ENCODE peak calls at places on chromosomes 7 and 10, in four cellular contexts. One of them, this sample, is unnamed.
A peak's percentile ranks its signal among the peaks of the same experiment; 100 is the strongest.

GRCh38 chr10:129345763-129346162 is 121.3 kb upstream of the MGMT start:
- DNase-seq in OCI-LY7: no peak
- DNase-seq in fibroblast of lung: no peak
- DNase-seq in astrocyte: no peak
- DNase-seq in this sample: no peak

GRCh38 chr7:13278020-13278419 is 590.6 kb downstream of the ARL4A start:
- DNase-seq in fibroblast of lung: no peak
- DNase-seq in OCI-LY7: no peak
- DNase-seq in astrocyte: no peak
- DNase-seq in this sample: no peak

GRCh38 chr7:130087364-130087763 is 17.0 kb downstream of the KLHDC10 start:
- DNase-seq in fibroblast of lung: no peak
- DNase-seq in astrocyte: peak; percentile 82
- DNase-seq in OCI-LY7: no peak
- DNase-seq in this sample: no peak

GRCh38 chr10:11878776-11879175 is 55.6 kb downstream of the PROSER2 start:
- DNase-seq in OCI-LY7: no peak
- DNase-seq in astrocyte: no peak
- DNase-seq in fibroblast of lung: no peak
- DNase-seq in this sample: peak; percentile 77

GRCh38 chr7:132441935-132442334 is 134.3 kb downstream of the PLXNA4 start:
- DNase-seq in astrocyte: no peak
- DNase-seq in OCI-LY7: no peak
- DNase-seq in fibroblast of lung: no peak
- DNase-seq in this sample: no peak

GRCh38 chr10:101939273-101939635 is 95.7 kb upstream of the KCNIP2 start:
- DNase-seq in astrocyte: peak; percentile 91
- DNase-seq in OCI-LY7: peak; percentile 37
- DNase-seq in fibroblast of lung: peak; percentile 97
- DNase-seq in this sample: no peak

GRCh38 chr7:118863961-118864360 is 639.5 kb downstream of the ANKRD7 start:
- DNase-seq in OCI-LY7: no peak
- DNase-seq in astrocyte: no peak
- DNase-seq in fibroblast of lung: peak; percentile 20
- DNase-seq in this sample: no peak

GRCh38 chr7:130825819-130826218 is 91.8 kb upstream of the KLF14 start:
- DNase-seq in fibroblast of lung: no peak
- DNase-seq in astrocyte: no peak
- DNase-seq in OCI-LY7: no peak
- DNase-seq in this sample: no peak

GRCh38 chr10:30722956-30723355 is 93.4 kb upstream of the LYZL2 start:
- DNase-seq in fibroblast of lung: no peak
- DNase-seq in OCI-LY7: peak; percentile 60
- DNase-seq in astrocyte: no peak
- DNase-seq in this sample: no peak

GRCh38 chr10:104548090-104548489 is 93.0 kb upstream of the SORCS3 start:
- DNase-seq in fibroblast of lung: peak; percentile 12
- DNase-seq in astrocyte: peak; percentile 14
- DNase-seq in OCI-LY7: no peak
- DNase-seq in this sample: no peak

GRCh38 chr10:42850931-42851330 is 68.3 kb downstream of the BMS1 start:
- DNase-seq in OCI-LY7: no peak
- DNase-seq in astrocyte: no peak
- DNase-seq in fibroblast of lung: no peak
- DNase-seq in this sample: no peak

GRCh38 chr7:26329520-26330269 is 38.0 kb downstream of the SNX10 start:
- DNase-seq in astrocyte: no peak
- DNase-seq in OCI-LY7: peak; percentile 54
- DNase-seq in fibroblast of lung: no peak
- DNase-seq in this sample: no peak

GRCh38 chr7:54477083-54477482 is 65.1 kb upstream of the VSTM2A start:
- DNase-seq in OCI-LY7: peak; percentile 1
- DNase-seq in fibroblast of lung: no peak
- DNase-seq in astrocyte: no peak
- DNase-seq in this sample: no peak

GRCh38 chr7:41969713-41970112 is 266.8 kb upstream of the INHBA start:
- DNase-seq in OCI-LY7: no peak
- DNase-seq in astrocyte: no peak
- DNase-seq in fibroblast of lung: no peak
- DNase-seq in this sample: no peak

GRCh38 chr7:1114505-1114904 is 26.6 kb downstream of the GPER1 start:
- DNase-seq in fibroblast of lung: no peak
- DNase-seq in OCI-LY7: no peak
- DNase-seq in astrocyte: no peak
- DNase-seq in this sample: peak; percentile 18

GRCh38 chr7:117962598-117962997 is 89.4 kb upstream of the CTTNBP2 start:
- DNase-seq in OCI-LY7: no peak
- DNase-seq in fibroblast of lung: no peak
- DNase-seq in astrocyte: no peak
- DNase-seq in this sample: no peak

GRCh38 chr7:151254851-151255250 is 6.4 kb upstream of the SMARCD3 start:
- DNase-seq in fibroblast of lung: no peak
- DNase-seq in OCI-LY7: no peak
- DNase-seq in astrocyte: no peak
- DNase-seq in this sample: no peak

GRCh38 chr7:13104128-13104527 is 416.7 kb downstream of the ARL4A start:
- DNase-seq in OCI-LY7: no peak
- DNase-seq in astrocyte: no peak
- DNase-seq in fibroblast of lung: no peak
- DNase-seq in this sample: no peak

GRCh38 chr10:59126277-59126676 is 50.2 kb upstream of the PHYHIPL start:
- DNase-seq in astrocyte: no peak
- DNase-seq in fibroblast of lung: no peak
- DNase-seq in OCI-LY7: no peak
- DNase-seq in this sample: no peak

GRCh38 chr7:104272767-104273384 is 55.5 kb upstream of the LHFPL3 start:
- DNase-seq in fibroblast of lung: peak; percentile 50
- DNase-seq in astrocyte: peak; percentile 12
- DNase-seq in OCI-LY7: peak; percentile 15
- DNase-seq in this sample: no peak

GRCh38 chr7:37853468-37853867 is 5.1 kb downstream of the NME8 start:
- DNase-seq in fibroblast of lung: no peak
- DNase-seq in OCI-LY7: peak; percentile 13
- DNase-seq in astrocyte: no peak
- DNase-seq in this sample: no peak

GRCh38 chr10:122087436-122087835 is 98.5 kb downstream of the TACC2 start:
- DNase-seq in OCI-LY7: no peak
- DNase-seq in fibroblast of lung: no peak
- DNase-seq in astrocyte: no peak
- DNase-seq in this sample: peak; percentile 53

GRCh38 chr7:40077849-40078248 is 56.6 kb downstream of the MPLKIP start:
- DNase-seq in OCI-LY7: no peak
- DNase-seq in astrocyte: no peak
- DNase-seq in fibroblast of lung: peak; percentile 70
- DNase-seq in this sample: no peak

GRCh38 chr10:5466451-5466996 is 32.8 kb downstream of the CALML5 start:
- DNase-seq in fibroblast of lung: peak; percentile 90
- DNase-seq in OCI-LY7: no peak
- DNase-seq in astrocyte: peak; percentile 84
- DNase-seq in this sample: peak; percentile 73

GRCh38 chr10:5464521-5464920 is 34.8 kb downstream of the CALML5 start:
- DNase-seq in OCI-LY7: no peak
- DNase-seq in astrocyte: no peak
- DNase-seq in fibroblast of lung: no peak
- DNase-seq in this sample: no peak

GRCh38 chr10:5467634-5468255 is 31.6 kb downstream of the CALML5 start:
- DNase-seq in astrocyte: no peak
- DNase-seq in OCI-LY7: no peak
- DNase-seq in fibroblast of lung: no peak
- DNase-seq in this sample: peak; percentile 58

GRCh38 chr10:5468262-5469106 is 30.9 kb downstream of the CALML5 start:
- DNase-seq in OCI-LY7: no peak
- DNase-seq in fibroblast of lung: no peak
- DNase-seq in astrocyte: no peak
- DNase-seq in this sample: peak; percentile 35

GRCh38 chr10:5465976-5466450 is 33.4 kb downstream of the CALML5 start:
- DNase-seq in astrocyte: no peak
- DNase-seq in OCI-LY7: no peak
- DNase-seq in fibroblast of lung: no peak
- DNase-seq in this sample: no peak
- H3K27ac ChIP-seq in astrocyte: no peak overlapping the region
- H3K27ac ChIP-seq in OCI-LY7: no peak overlapping the region
- H3K27ac ChIP-seq in fibroblast of lung: no peak overlapping the region
- H3K27ac ChIP-seq in this sample: no peak overlapping the region

DNA sequence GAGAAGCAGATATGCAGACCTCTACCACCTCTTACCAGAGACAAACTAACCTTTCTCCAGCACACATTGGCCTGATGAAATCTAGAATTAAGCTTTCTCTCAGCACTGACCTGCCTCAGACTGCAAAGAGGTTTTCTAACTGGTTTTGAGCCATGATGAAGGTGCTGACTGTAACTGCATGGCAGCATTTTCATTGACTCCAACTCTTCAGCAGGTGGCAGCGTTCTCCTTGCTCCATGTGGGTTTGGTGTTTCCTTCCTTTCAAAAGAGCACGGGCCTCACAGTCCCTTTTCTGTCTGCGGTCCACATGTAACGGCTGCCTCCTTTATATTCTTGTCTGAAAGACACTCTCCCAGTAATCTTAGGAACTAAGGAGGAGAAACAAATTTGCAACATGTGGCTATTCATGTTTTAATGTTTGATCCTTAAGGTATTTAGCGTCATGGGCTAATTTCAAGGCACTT is 12.6 kb downstream of the KLLN start:
- DNase-seq in OCI-LY7: peak; percentile 81
- DNase-seq in astrocyte: peak; percentile 52
- DNase-seq in fibroblast of lung: peak; percentile 76
- DNase-seq in this sample: peak; percentile 44
- H2AFZ ChIP-seq in OCI-LY7: peak overlapping the region; percentile 73
- H2AFZ ChIP-seq in astrocyte: peak overlapping the region; percentile 41
- H2AFZ ChIP-seq in fibroblast of lung: peak overlapping the region; percentile 50
- H2AFZ ChIP-seq in this sample: peak overlapping the region; percentile 69

DNA sequence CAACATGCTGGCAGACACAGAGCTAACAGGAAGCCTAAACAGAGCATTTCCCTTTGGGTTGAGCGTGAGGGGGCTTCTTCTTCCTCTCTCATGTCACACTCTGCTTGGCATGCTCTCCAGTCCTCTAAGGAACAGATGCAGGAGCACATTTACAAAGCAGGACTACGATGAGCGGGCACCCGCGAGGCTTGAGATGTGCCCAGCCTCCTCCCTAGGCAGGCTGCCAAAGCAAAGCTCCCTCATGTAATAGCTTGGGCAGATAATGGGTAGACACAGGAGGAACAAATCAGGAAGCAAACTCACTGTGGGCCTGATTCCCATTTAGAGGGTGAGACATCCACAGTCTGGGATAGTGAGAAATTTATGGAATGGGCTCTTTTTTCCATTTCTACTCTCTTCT is 519.1 kb downstream of the NRG3 start:
- DNase-seq in OCI-LY7: no peak
- DNase-seq in astrocyte: no peak
- DNase-seq in fibroblast of lung: no peak
- DNase-seq in this sample: no peak
- H3K27ac ChIP-seq in OCI-LY7: no peak overlapping the region
- H3K27ac ChIP-seq in astrocyte: no peak overlapping the region
- H3K27ac ChIP-seq in fibroblast of lung: no peak overlapping the region
- H3K27ac ChIP-seq in this sample: no peak overlapping the region

GRCh38 chr7:114414151-114415053 is at the start of gene FOXP2:
- DNase-seq in fibroblast of lung: peak; percentile 81
- DNase-seq in astrocyte: peak; percentile 46
- DNase-seq in OCI-LY7: no peak
- DNase-seq in this sample: no peak
- H2AFZ ChIP-seq in fibroblast of lung: peak within 1 kb of the TSS; percentile 65
- H2AFZ ChIP-seq in astrocyte: peak within 1 kb of the TSS; percentile 49
- H2AFZ ChIP-seq in OCI-LY7: no peak within 1 kb of the TSS
- H2AFZ ChIP-seq in this sample: peak within 1 kb of the TSS; percentile 73

This sample was measured in osteoblast.